ENCODE peak calls at places on chromosomes 2 and 18, in eight cellular contexts. One of them, this sample, is unnamed.
A peak's percentile ranks its signal among the peaks of the same experiment; 100 is the strongest.

GRCh38 chr2:66574701-66575624 is 140.0 kb downstream of the MEIS1 start:
- DNase-seq in AG04450: peak; percentile 74
- DNase-seq in stimulated activated naive B cell treated with anti-CD40 and anti-IgM and Interleukin-4, amounts not matched to agents 10 μg/mL and 1 μg/mL and 100 μg/mL, for 72 hours: no peak
- DNase-seq in activated T-cell treated with anti-CD3 and anti-CD28 coated beads for 4 hours: no peak
- DNase-seq in thoracic aorta: no peak
- DNase-seq in NCI-H2107: no peak
- DNase-seq in SW 1271: no peak
- DNase-seq in ovary: peak; percentile 76
- DNase-seq in this sample: peak; percentile 42

GRCh38 chr2:105557515-105557914 is 158.7 kb upstream of the FHL2 start:
- DNase-seq in AG04450: no peak
- DNase-seq in stimulated activated naive B cell treated with anti-CD40 and anti-IgM and Interleukin-4, amounts not matched to agents 10 μg/mL and 1 μg/mL and 100 μg/mL, for 72 hours: no peak
- DNase-seq in activated T-cell treated with anti-CD3 and anti-CD28 coated beads for 4 hours: no peak
- DNase-seq in thoracic aorta: no peak
- DNase-seq in NCI-H2107: no peak
- DNase-seq in SW 1271: no peak
- DNase-seq in ovary: peak; percentile 32
- DNase-seq in this sample: no peak

GRCh38 chr2:70003093-70003830 is 41.8 kb upstream of the ASPRV1 start:
- DNase-seq in AG04450: no peak
- DNase-seq in stimulated activated naive B cell treated with anti-CD40 and anti-IgM and Interleukin-4, amounts not matched to agents 10 μg/mL and 1 μg/mL and 100 μg/mL, for 72 hours: no peak
- DNase-seq in activated T-cell treated with anti-CD3 and anti-CD28 coated beads for 4 hours: no peak
- DNase-seq in thoracic aorta: no peak
- DNase-seq in NCI-H2107: no peak
- DNase-seq in SW 1271: no peak
- DNase-seq in ovary: no peak
- DNase-seq in this sample: no peak

GRCh38 chr2:11807156-11808015 is 61.0 kb downstream of the LPIN1 start:
- DNase-seq in AG04450: no peak
- DNase-seq in stimulated activated naive B cell treated with anti-CD40 and anti-IgM and Interleukin-4, amounts not matched to agents 10 μg/mL and 1 μg/mL and 100 μg/mL, for 72 hours: no peak
- DNase-seq in activated T-cell treated with anti-CD3 and anti-CD28 coated beads for 4 hours: no peak
- DNase-seq in thoracic aorta: no peak
- DNase-seq in NCI-H2107: no peak
- DNase-seq in SW 1271: no peak
- DNase-seq in ovary: no peak
- DNase-seq in this sample: no peak

GRCh38 chr2:6497048-6497447 is 368.7 kb downstream of the CMPK2 start:
- DNase-seq in AG04450: no peak
- DNase-seq in stimulated activated naive B cell treated with anti-CD40 and anti-IgM and Interleukin-4, amounts not matched to agents 10 μg/mL and 1 μg/mL and 100 μg/mL, for 72 hours: no peak
- DNase-seq in activated T-cell treated with anti-CD3 and anti-CD28 coated beads for 4 hours: no peak
- DNase-seq in thoracic aorta: no peak
- DNase-seq in NCI-H2107: no peak
- DNase-seq in SW 1271: no peak
- DNase-seq in ovary: no peak
- DNase-seq in this sample: no peak

GRCh38 chr2:223414646-223415045 is 187.5 kb downstream of the SCG2 start:
- DNase-seq in AG04450: peak; percentile 7
- DNase-seq in stimulated activated naive B cell treated with anti-CD40 and anti-IgM and Interleukin-4, amounts not matched to agents 10 μg/mL and 1 μg/mL and 100 μg/mL, for 72 hours: no peak
- DNase-seq in activated T-cell treated with anti-CD3 and anti-CD28 coated beads for 4 hours: no peak
- DNase-seq in thoracic aorta: peak; percentile 6
- DNase-seq in NCI-H2107: no peak
- DNase-seq in SW 1271: no peak
- DNase-seq in ovary: peak; percentile 45
- DNase-seq in this sample: no peak

GRCh38 chr2:232260075-232260474 is 118.5 kb upstream of the ALPP start:
- DNase-seq in AG04450: peak; percentile 70
- DNase-seq in stimulated activated naive B cell treated with anti-CD40 and anti-IgM and Interleukin-4, amounts not matched to agents 10 μg/mL and 1 μg/mL and 100 μg/mL, for 72 hours: no peak
- DNase-seq in activated T-cell treated with anti-CD3 and anti-CD28 coated beads for 4 hours: no peak
- DNase-seq in thoracic aorta: no peak
- DNase-seq in NCI-H2107: no peak
- DNase-seq in SW 1271: peak; percentile 62
- DNase-seq in ovary: no peak
- DNase-seq in this sample: peak; percentile 92

GRCh38 chr2:146317959-146318358 is 1526.9 kb upstream of the ACVR2A start:
- DNase-seq in AG04450: peak; percentile 63
- DNase-seq in stimulated activated naive B cell treated with anti-CD40 and anti-IgM and Interleukin-4, amounts not matched to agents 10 μg/mL and 1 μg/mL and 100 μg/mL, for 72 hours: no peak
- DNase-seq in activated T-cell treated with anti-CD3 and anti-CD28 coated beads for 4 hours: no peak
- DNase-seq in thoracic aorta: no peak
- DNase-seq in NCI-H2107: no peak
- DNase-seq in SW 1271: no peak
- DNase-seq in ovary: no peak
- DNase-seq in this sample: peak; percentile 74

GRCh38 chr2:147490612-147491261 is 354.1 kb upstream of the ACVR2A start:
- DNase-seq in AG04450: no peak
- DNase-seq in stimulated activated naive B cell treated with anti-CD40 and anti-IgM and Interleukin-4, amounts not matched to agents 10 μg/mL and 1 μg/mL and 100 μg/mL, for 72 hours: no peak
- DNase-seq in activated T-cell treated with anti-CD3 and anti-CD28 coated beads for 4 hours: no peak
- DNase-seq in thoracic aorta: no peak
- DNase-seq in NCI-H2107: no peak
- DNase-seq in SW 1271: no peak
- DNase-seq in ovary: no peak
- DNase-seq in this sample: no peak

GRCh38 chr2:104834431-104834830 is 19.5 kb upstream of the POU3F3 start:
- DNase-seq in AG04450: no peak
- DNase-seq in stimulated activated naive B cell treated with anti-CD40 and anti-IgM and Interleukin-4, amounts not matched to agents 10 μg/mL and 1 μg/mL and 100 μg/mL, for 72 hours: no peak
- DNase-seq in activated T-cell treated with anti-CD3 and anti-CD28 coated beads for 4 hours: no peak
- DNase-seq in thoracic aorta: no peak
- DNase-seq in NCI-H2107: no peak
- DNase-seq in SW 1271: no peak
- DNase-seq in ovary: no peak
- DNase-seq in this sample: no peak

GRCh38 chr2:233867993-233868532 is at the start of gene MSL3B:
- DNase-seq in AG04450: no peak
- DNase-seq in stimulated activated naive B cell treated with anti-CD40 and anti-IgM and Interleukin-4, amounts not matched to agents 10 μg/mL and 1 μg/mL and 100 μg/mL, for 72 hours: peak; percentile 51
- DNase-seq in activated T-cell treated with anti-CD3 and anti-CD28 coated beads for 4 hours: peak; percentile 40
- DNase-seq in thoracic aorta: no peak
- DNase-seq in NCI-H2107: no peak
- DNase-seq in SW 1271: peak; percentile 13
- DNase-seq in ovary: peak; percentile 28
- DNase-seq in this sample: peak; percentile 12

GRCh38 chr2:240200230-240201051 is 60.0 kb upstream of the OTOS start:
- DNase-seq in AG04450: no peak
- DNase-seq in stimulated activated naive B cell treated with anti-CD40 and anti-IgM and Interleukin-4, amounts not matched to agents 10 μg/mL and 1 μg/mL and 100 μg/mL, for 72 hours: no peak
- DNase-seq in activated T-cell treated with anti-CD3 and anti-CD28 coated beads for 4 hours: no peak
- DNase-seq in thoracic aorta: no peak
- DNase-seq in NCI-H2107: no peak
- DNase-seq in SW 1271: no peak
- DNase-seq in ovary: peak; percentile 46
- DNase-seq in this sample: no peak

GRCh38 chr18:28466213-28466612 is 289.3 kb upstream of the CDH2 start:
- DNase-seq in AG04450: no peak
- DNase-seq in stimulated activated naive B cell treated with anti-CD40 and anti-IgM and Interleukin-4, amounts not matched to agents 10 μg/mL and 1 μg/mL and 100 μg/mL, for 72 hours: no peak
- DNase-seq in activated T-cell treated with anti-CD3 and anti-CD28 coated beads for 4 hours: no peak
- DNase-seq in thoracic aorta: no peak
- DNase-seq in NCI-H2107: no peak
- DNase-seq in SW 1271: no peak
- DNase-seq in ovary: no peak
- DNase-seq in this sample: no peak

GRCh38 chr2:158745067-158745865 is 49.9 kb upstream of the DAPL1 start:
- DNase-seq in AG04450: peak; percentile 39
- DNase-seq in stimulated activated naive B cell treated with anti-CD40 and anti-IgM and Interleukin-4, amounts not matched to agents 10 μg/mL and 1 μg/mL and 100 μg/mL, for 72 hours: no peak
- DNase-seq in activated T-cell treated with anti-CD3 and anti-CD28 coated beads for 4 hours: no peak
- DNase-seq in thoracic aorta: no peak
- DNase-seq in NCI-H2107: no peak
- DNase-seq in SW 1271: no peak
- DNase-seq in ovary: peak; percentile 54
- DNase-seq in this sample: peak; percentile 48

GRCh38 chr2:54103454-54104314 is 11.7 kb upstream of the ACYP2 start:
- DNase-seq in AG04450: no peak
- DNase-seq in stimulated activated naive B cell treated with anti-CD40 and anti-IgM and Interleukin-4, amounts not matched to agents 10 μg/mL and 1 μg/mL and 100 μg/mL, for 72 hours: peak; percentile 59
- DNase-seq in activated T-cell treated with anti-CD3 and anti-CD28 coated beads for 4 hours: no peak
- DNase-seq in thoracic aorta: no peak
- DNase-seq in NCI-H2107: no peak
- DNase-seq in SW 1271: peak; percentile 19
- DNase-seq in ovary: no peak
- DNase-seq in this sample: peak; percentile 72

GRCh38 chr2:38925982-38926381 is 36.3 kb downstream of the ARHGEF33 start:
- DNase-seq in AG04450: no peak
- DNase-seq in stimulated activated naive B cell treated with anti-CD40 and anti-IgM and Interleukin-4, amounts not matched to agents 10 μg/mL and 1 μg/mL and 100 μg/mL, for 72 hours: no peak
- DNase-seq in activated T-cell treated with anti-CD3 and anti-CD28 coated beads for 4 hours: no peak
- DNase-seq in thoracic aorta: no peak
- DNase-seq in NCI-H2107: no peak
- DNase-seq in SW 1271: no peak
- DNase-seq in ovary: no peak
- DNase-seq in this sample: no peak

GRCh38 chr2:156339110-156339847 is 6.8 kb upstream of the NR4A2 start:
- DNase-seq in AG04450: no peak
- DNase-seq in stimulated activated naive B cell treated with anti-CD40 and anti-IgM and Interleukin-4, amounts not matched to agents 10 μg/mL and 1 μg/mL and 100 μg/mL, for 72 hours: no peak
- DNase-seq in activated T-cell treated with anti-CD3 and anti-CD28 coated beads for 4 hours: no peak
- DNase-seq in thoracic aorta: no peak
- DNase-seq in NCI-H2107: no peak
- DNase-seq in SW 1271: no peak
- DNase-seq in ovary: no peak
- DNase-seq in this sample: no peak

GRCh38 chr2:233542507-233542906 is 24.1 kb downstream of the USP40 start:
- DNase-seq in AG04450: peak; percentile 61
- DNase-seq in stimulated activated naive B cell treated with anti-CD40 and anti-IgM and Interleukin-4, amounts not matched to agents 10 μg/mL and 1 μg/mL and 100 μg/mL, for 72 hours: no peak
- DNase-seq in activated T-cell treated with anti-CD3 and anti-CD28 coated beads for 4 hours: no peak
- DNase-seq in thoracic aorta: no peak
- DNase-seq in NCI-H2107: no peak
- DNase-seq in SW 1271: no peak
- DNase-seq in ovary: no peak
- DNase-seq in this sample: peak; percentile 20

GRCh38 chr18:58223717-58224424 is 179.8 kb downstream of the NEDD4L start:
- DNase-seq in AG04450: peak; percentile 65
- DNase-seq in stimulated activated naive B cell treated with anti-CD40 and anti-IgM and Interleukin-4, amounts not matched to agents 10 μg/mL and 1 μg/mL and 100 μg/mL, for 72 hours: no peak
- DNase-seq in activated T-cell treated with anti-CD3 and anti-CD28 coated beads for 4 hours: no peak
- DNase-seq in thoracic aorta: no peak
- DNase-seq in NCI-H2107: no peak
- DNase-seq in SW 1271: peak; percentile 19
- DNase-seq in ovary: no peak
- DNase-seq in this sample: peak; percentile 87

GRCh38 chr2:134722728-134723127 is 3.9 kb upstream of the TMEM163 start:
- DNase-seq in AG04450: no peak
- DNase-seq in stimulated activated naive B cell treated with anti-CD40 and anti-IgM and Interleukin-4, amounts not matched to agents 10 μg/mL and 1 μg/mL and 100 μg/mL, for 72 hours: no peak
- DNase-seq in activated T-cell treated with anti-CD3 and anti-CD28 coated beads for 4 hours: no peak
- DNase-seq in thoracic aorta: no peak
- DNase-seq in NCI-H2107: no peak
- DNase-seq in SW 1271: no peak
- DNase-seq in ovary: no peak
- DNase-seq in this sample: no peak

This sample was measured in brain microvascular endothelial cell.